ENCODE peak calls at places on chromosome 5, in eight cellular contexts. N is IMR-90, X is mammary epithelial cell, K is GM23248, E is PC-3, Q is GM23338, V is K562, U is HepG2. L is an unnamed sample.

GRCh38 chr5:124536333-124536732 is 210.1 kb downstream of the ZNF608 start:
- DNase-seq in N (no peak), X (no peak), K (no peak), E (no peak), Q (no peak), V (no peak), U (peak; percentile 9), L (no peak)

GRCh38 chr5:30183736-30184135 is 1009.8 kb upstream of the CDH6 start:
- DNase-seq in N (no peak), X (no peak), K (no peak), E (no peak), Q (no peak), V (no peak), U (no peak), L (no peak)

GRCh38 chr5:125559296-125559695 is 812.9 kb upstream of the ZNF608 start:
- DNase-seq in N (peak; percentile 99), X (peak; percentile 94), K (peak; percentile 73), E (peak; percentile 83), Q (no peak), V (no peak), U (no peak), L (no peak)

GRCh38 chr5:79186021-79186420 is 49.9 kb upstream of the JMY start:
- DNase-seq in N (no peak), X (no peak), K (no peak), E (no peak), Q (no peak), V (no peak), U (no peak), L (no peak)

GRCh38 chr5:160438316-160439204 is 16.9 kb downstream of the PTTG1 start:
- DNase-seq in N (peak; percentile 60), X (peak; percentile 54), K (peak; percentile 76), E (peak; percentile 73), Q (peak; percentile 88), V (peak; percentile 26), U (peak; percentile 62), L (peak; percentile 34)

GRCh38 chr5:176812269-176813259 is 2.2 kb downstream of the UNC5A start:
- DNase-seq in N (no peak), X (no peak), K (peak; percentile 58), E (no peak), Q (peak; percentile 83), V (peak; percentile 64), U (peak; percentile 39), L (no peak)

GRCh38 chr5:123125953-123126352 is 36.9 kb downstream of the PRDM6 start:
- DNase-seq in N (peak; percentile 77), X (no peak), K (peak; percentile 81), E (peak; percentile 13), Q (no peak), V (no peak), U (no peak), L (no peak)

GRCh38 chr5:111999286-111999685 is 242.3 kb upstream of the NREP start:
- DNase-seq in N (peak; percentile 90), X (peak; percentile 33), K (peak; percentile 68), E (peak; percentile 17), Q (no peak), V (no peak), U (no peak), L (no peak)

GRCh38 chr5:14351845-14352712 is 208.9 kb downstream of the TRIO start:
- DNase-seq in N (peak; percentile 70), X (peak; percentile 43), K (peak; percentile 83), E (peak; percentile 80), Q (peak; percentile 82), V (peak; percentile 81), U (peak; percentile 35), L (peak; percentile 77)

GRCh38 chr5:33322632-33323031 is 118.1 kb upstream of the TARS1 start:
- DNase-seq in N (no peak), X (no peak), K (no peak), E (no peak), Q (no peak), V (no peak), U (no peak), L (no peak)

GRCh38 chr5:55446690-55447351 is 87.9 kb downstream of the PLPP1 start:
- DNase-seq in N (no peak), X (no peak), K (no peak), E (no peak), Q (no peak), V (no peak), U (no peak), L (no peak)

GRCh38 chr5:172005708-172006377 is 595 bp downstream of the FBXW11 start:
- DNase-seq in N (no peak), X (peak; percentile 29), K (peak; percentile 63), E (no peak), Q (peak; percentile 74), V (peak; percentile 27), U (peak; percentile 16), L (peak; percentile 24)

GRCh38 chr5:51024263-51024662 is 357.8 kb downstream of the PARP8 start:
- DNase-seq in N (no peak), X (no peak), K (no peak), E (no peak), Q (no peak), V (no peak), U (no peak), L (no peak)

GRCh38 chr5:51027276-51027675 is 356.0 kb upstream of the ISL1 start:
- DNase-seq in N (no peak), X (no peak), K (no peak), E (no peak), Q (no peak), V (no peak), U (no peak), L (no peak)

GRCh38 chr5:51033215-51033614 is 350.0 kb upstream of the ISL1 start:
- DNase-seq in N (no peak), X (no peak), K (no peak), E (no peak), Q (no peak), V (no peak), U (no peak), L (no peak)

GRCh38 chr5:51028394-51028793 is 354.9 kb upstream of the ISL1 start:
- DNase-seq in N (no peak), X (no peak), K (no peak), E (no peak), Q (no peak), V (no peak), U (no peak), L (no peak)
- H2AFZ ChIP-seq in N (no peak overlapping the region), X (no peak overlapping the region), K (no peak overlapping the region), E (no peak overlapping the region), Q (no peak overlapping the region), V (no peak overlapping the region), U (no peak overlapping the region), L (no peak overlapping the region)

DNA sequence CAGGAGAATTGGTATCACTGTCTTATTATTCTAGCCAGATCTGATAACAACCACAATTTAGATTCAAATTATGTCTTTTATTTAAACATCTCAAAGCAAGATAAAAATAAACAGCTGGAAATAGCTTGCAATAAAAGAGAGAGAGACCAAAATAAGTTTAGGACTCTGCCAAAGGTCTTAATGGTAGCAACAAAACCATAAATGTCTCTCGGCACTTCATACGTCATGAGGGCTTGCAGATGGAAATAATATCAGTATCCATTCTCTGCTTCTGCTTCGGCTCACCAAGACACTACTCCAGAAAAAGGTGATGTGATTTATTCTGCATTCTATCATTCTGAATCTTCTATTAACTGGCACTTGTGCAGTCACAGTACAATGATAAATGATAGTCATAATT is 56.2 kb downstream of the EBF1 start:
- DNase-seq in N (no peak), X (no peak), K (no peak), E (no peak), Q (no peak), V (no peak), U (no peak), L (no peak)
- H3K4me1 ChIP-seq in N (peaks cover 1% of the 10 kb centered on the region), X (no peaks in the 10 kb centered on the region), K (peaks cover 21% of the 10 kb centered on the region), E (no peaks in the 10 kb centered on the region), Q (peaks cover 5% of the 10 kb centered on the region), V (no peaks in the 10 kb centered on the region), U (no peaks in the 10 kb centered on the region), L (no peaks in the 10 kb centered on the region)

GRCh38 chr5:107699425-107699824 is 28.7 kb upstream of the EFNA5 start:
- DNase-seq in N (no peak), X (no peak), K (no peak), E (no peak), Q (no peak), V (no peak), U (no peak), L (no peak)

GRCh38 chr5:107696071-107696470 is 25.3 kb upstream of the EFNA5 start:
- DNase-seq in N (no peak), X (no peak), K (no peak), E (no peak), Q (peak; percentile 87), V (no peak), U (no peak), L (no peak)

GRCh38 chr5:107698286-107698685 is 27.5 kb upstream of the EFNA5 start:
- DNase-seq in N (peak; percentile 34), X (no peak), K (peak; percentile 53), E (no peak), Q (no peak), V (no peak), U (no peak), L (no peak)

GRCh38 chr5:107700486-107700885 is 29.7 kb upstream of the EFNA5 start:
- DNase-seq in N (no peak), X (no peak), K (peak; percentile 26), E (no peak), Q (no peak), V (no peak), U (no peak), L (no peak)

DNA sequence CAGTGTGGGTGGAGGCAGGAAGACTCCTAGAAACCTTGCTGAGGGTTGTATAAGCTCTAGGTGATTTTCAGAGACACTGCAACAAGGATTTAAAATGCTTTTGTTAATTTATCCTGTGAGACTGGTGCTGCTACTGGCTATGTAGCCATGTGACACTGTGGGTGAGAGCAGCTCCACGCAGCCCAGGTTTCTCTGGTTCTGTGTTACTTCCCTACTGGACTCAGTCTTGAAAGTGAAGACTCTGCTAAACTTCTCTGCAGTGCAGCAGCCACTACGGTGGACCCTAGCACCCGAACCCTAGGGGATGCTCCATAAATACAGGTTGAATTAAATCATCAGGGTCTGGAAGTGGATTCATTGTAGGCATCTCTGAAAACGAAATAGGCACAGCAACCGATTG is 25.8 kb upstream of the EFNA5 start:
- DNase-seq in N (no peak), X (no peak), K (no peak), E (no peak), Q (no peak), V (no peak), U (no peak), L (no peak)
- H2AFZ ChIP-seq in N (no peak overlapping the region), X (no peak overlapping the region), K (no peak overlapping the region), E (no peak overlapping the region), Q (no peak overlapping the region), V (no peak overlapping the region), U (no peak overlapping the region), L (no peak overlapping the region)

GRCh38 chr5:173180331-173180730 is 36.0 kb downstream of the BNIP1 start:
- DNase-seq in N (no peak), X (no peak), K (no peak), E (no peak), Q (no peak), V (no peak), U (no peak), L (no peak)

GRCh38 chr5:173175523-173175922 is 31.2 kb downstream of the BNIP1 start:
- DNase-seq in N (no peak), X (no peak), K (no peak), E (no peak), Q (no peak), V (no peak), U (no peak), L (no peak)

DNA sequence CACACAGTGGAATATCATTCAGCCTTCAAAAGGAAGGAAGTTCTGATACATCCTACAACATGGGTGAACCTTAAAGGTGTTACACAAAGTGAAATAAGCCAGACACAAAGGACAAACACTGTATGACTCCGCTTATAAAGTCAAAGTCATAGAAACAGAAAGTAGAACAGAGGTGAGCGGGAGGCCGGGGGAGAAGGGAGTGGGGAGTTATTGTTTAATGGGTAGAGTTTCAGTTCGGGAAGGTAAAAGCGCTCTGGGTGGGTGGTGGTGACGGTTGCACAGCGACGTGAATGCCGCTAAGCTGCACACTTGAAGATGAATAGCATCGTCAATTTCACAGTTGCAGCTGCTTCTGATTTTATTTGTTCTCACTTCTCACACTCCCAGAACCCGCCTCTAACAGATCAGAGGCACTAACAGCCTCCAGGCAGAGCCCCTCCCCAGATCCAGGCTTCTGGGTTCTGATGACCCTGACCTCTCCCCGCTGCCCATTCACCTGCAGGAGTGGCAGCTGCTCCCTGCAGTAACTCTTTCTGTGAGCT is 34.1 kb downstream of the BNIP1 start:
- DNase-seq in N (no peak), X (no peak), K (no peak), E (no peak), Q (no peak), V (no peak), U (no peak), L (no peak)
- H3K4me1 ChIP-seq in N (no peaks in the 10 kb centered on the region), X (no peaks in the 10 kb centered on the region), K (no peaks in the 10 kb centered on the region), E (no peaks in the 10 kb centered on the region), Q (no peaks in the 10 kb centered on the region), V (no peaks in the 10 kb centered on the region), U (peaks cover 7% of the 10 kb centered on the region), L (no peaks in the 10 kb centered on the region)